ENCODE peak calls at places on chromosome 16, in nine cellular contexts. One of them, this sample, is unnamed. For H3K36me3, the result is how much of the 10 kb centered on the place peaks cover.

GRCh38 chr16:74999208-74999682 is 421 bp downstream of the ZNRF1 start:
- DNase-seq in left ventricle myocardium inferior: peak
- DNase-seq in stomach: no peak
- DNase-seq in heart left ventricle: peak
- DNase-seq in naive thymus-derived CD4-positive, alpha-beta T cell: peak
- DNase-seq in psoas muscle: peak
- DNase-seq in GM23338: peak
- DNase-seq in uterus: no peak
- DNase-seq in effector memory CD4-positive, alpha-beta T cell: peak
- DNase-seq in this sample: peak

GRCh38 chr16:15911198-15911597 is 22.8 kb upstream of the CEP20 start:
- DNase-seq in GM23338: no peak
- DNase-seq in heart left ventricle: no peak
- DNase-seq in uterus: no peak
- DNase-seq in naive thymus-derived CD4-positive, alpha-beta T cell: no peak
- DNase-seq in left ventricle myocardium inferior: no peak
- DNase-seq in psoas muscle: no peak
- DNase-seq in stomach: no peak
- DNase-seq in effector memory CD4-positive, alpha-beta T cell: no peak
- DNase-seq in this sample: no peak

GRCh38 chr16:76854234-76854633 is 336.8 kb upstream of the MON1B start:
- DNase-seq in uterus: no peak
- DNase-seq in stomach: no peak
- DNase-seq in left ventricle myocardium inferior: no peak
- DNase-seq in heart left ventricle: no peak
- DNase-seq in psoas muscle: no peak
- DNase-seq in GM23338: peak
- DNase-seq in effector memory CD4-positive, alpha-beta T cell: no peak
- DNase-seq in naive thymus-derived CD4-positive, alpha-beta T cell: no peak
- DNase-seq in this sample: no peak

GRCh38 chr16:17070882-17071592 is 399.7 kb downstream of the XYLT1 start:
- DNase-seq in left ventricle myocardium inferior: no peak
- DNase-seq in GM23338: peak
- DNase-seq in stomach: peak
- DNase-seq in effector memory CD4-positive, alpha-beta T cell: peak
- DNase-seq in uterus: peak
- DNase-seq in heart left ventricle: no peak
- DNase-seq in psoas muscle: no peak
- DNase-seq in naive thymus-derived CD4-positive, alpha-beta T cell: peak
- DNase-seq in this sample: peak

GRCh38 chr16:25493136-25493811 is 198.5 kb upstream of the HS3ST4 start:
- DNase-seq in psoas muscle: peak
- DNase-seq in naive thymus-derived CD4-positive, alpha-beta T cell: no peak
- DNase-seq in effector memory CD4-positive, alpha-beta T cell: no peak
- DNase-seq in stomach: no peak
- DNase-seq in left ventricle myocardium inferior: no peak
- DNase-seq in uterus: no peak
- DNase-seq in heart left ventricle: no peak
- DNase-seq in GM23338: no peak
- DNase-seq in this sample: no peak

GRCh38 chr16:87789437-87790277 is 23.9 kb upstream of the KLHDC4 start:
- DNase-seq in GM23338: no peak
- DNase-seq in naive thymus-derived CD4-positive, alpha-beta T cell: no peak
- DNase-seq in psoas muscle: no peak
- DNase-seq in stomach: peak
- DNase-seq in uterus: no peak
- DNase-seq in left ventricle myocardium inferior: no peak
- DNase-seq in heart left ventricle: no peak
- DNase-seq in effector memory CD4-positive, alpha-beta T cell: no peak
- DNase-seq in this sample: no peak

GRCh38 chr16:17083628-17084027 is 387.1 kb downstream of the XYLT1 start:
- DNase-seq in naive thymus-derived CD4-positive, alpha-beta T cell: no peak
- DNase-seq in stomach: no peak
- DNase-seq in effector memory CD4-positive, alpha-beta T cell: no peak
- DNase-seq in left ventricle myocardium inferior: no peak
- DNase-seq in uterus: no peak
- DNase-seq in GM23338: peak
- DNase-seq in heart left ventricle: no peak
- DNase-seq in psoas muscle: no peak
- DNase-seq in this sample: no peak

GRCh38 chr16:66728117-66728787 is 23.2 kb downstream of the DYNC1LI2 start:
- DNase-seq in stomach: peak
- DNase-seq in uterus: peak
- DNase-seq in heart left ventricle: peak
- DNase-seq in effector memory CD4-positive, alpha-beta T cell: no peak
- DNase-seq in naive thymus-derived CD4-positive, alpha-beta T cell: no peak
- DNase-seq in psoas muscle: no peak
- DNase-seq in GM23338: peak
- DNase-seq in left ventricle myocardium inferior: no peak
- DNase-seq in this sample: peak

GRCh38 chr16:57186630-57187507 is 740 bp downstream of the RSPRY1 start:
- DNase-seq in heart left ventricle: no peak
- DNase-seq in stomach: no peak
- DNase-seq in psoas muscle: no peak
- DNase-seq in GM23338: peak
- DNase-seq in left ventricle myocardium inferior: no peak
- DNase-seq in uterus: peak
- DNase-seq in naive thymus-derived CD4-positive, alpha-beta T cell: peak
- DNase-seq in effector memory CD4-positive, alpha-beta T cell: no peak
- DNase-seq in this sample: peak

GRCh38 chr16:60217787-60218186 is 1483.7 kb upstream of the GOT2 start:
- DNase-seq in uterus: no peak
- DNase-seq in GM23338: peak
- DNase-seq in heart left ventricle: no peak
- DNase-seq in stomach: no peak
- DNase-seq in psoas muscle: no peak
- DNase-seq in naive thymus-derived CD4-positive, alpha-beta T cell: no peak
- DNase-seq in effector memory CD4-positive, alpha-beta T cell: no peak
- DNase-seq in left ventricle myocardium inferior: no peak
- DNase-seq in this sample: no peak

GRCh38 chr16:3735541-3735940 is 18.2 kb upstream of the TRAP1 start:
- DNase-seq in effector memory CD4-positive, alpha-beta T cell: no peak
- DNase-seq in psoas muscle: no peak
- DNase-seq in left ventricle myocardium inferior: no peak
- DNase-seq in heart left ventricle: no peak
- DNase-seq in stomach: no peak
- DNase-seq in GM23338: no peak
- DNase-seq in uterus: no peak
- DNase-seq in naive thymus-derived CD4-positive, alpha-beta T cell: no peak
- DNase-seq in this sample: no peak

GRCh38 chr16:74431516-74431915 is 10.2 kb upstream of the CLEC18B start:
- DNase-seq in effector memory CD4-positive, alpha-beta T cell: no peak
- DNase-seq in left ventricle myocardium inferior: no peak
- DNase-seq in uterus: no peak
- DNase-seq in stomach: no peak
- DNase-seq in naive thymus-derived CD4-positive, alpha-beta T cell: no peak
- DNase-seq in GM23338: no peak
- DNase-seq in psoas muscle: no peak
- DNase-seq in heart left ventricle: no peak
- DNase-seq in this sample: no peak

GRCh38 chr16:48720266-48720665 is 110.3 kb upstream of the N4BP1 start:
- DNase-seq in effector memory CD4-positive, alpha-beta T cell: no peak
- DNase-seq in psoas muscle: no peak
- DNase-seq in GM23338: peak
- DNase-seq in uterus: no peak
- DNase-seq in naive thymus-derived CD4-positive, alpha-beta T cell: no peak
- DNase-seq in left ventricle myocardium inferior: no peak
- DNase-seq in heart left ventricle: no peak
- DNase-seq in stomach: no peak
- DNase-seq in this sample: no peak

GRCh38 chr16:58022601-58023371 is 2.8 kb upstream of the MMP15 start:
- DNase-seq in uterus: peak
- DNase-seq in GM23338: peak
- DNase-seq in left ventricle myocardium inferior: peak
- DNase-seq in naive thymus-derived CD4-positive, alpha-beta T cell: no peak
- DNase-seq in stomach: peak
- DNase-seq in psoas muscle: peak
- DNase-seq in heart left ventricle: peak
- DNase-seq in effector memory CD4-positive, alpha-beta T cell: no peak
- DNase-seq in this sample: no peak

GRCh38 chr16:75340715-75341500 is 89.5 kb upstream of the BCAR1 start:
- DNase-seq in GM23338: peak
- DNase-seq in naive thymus-derived CD4-positive, alpha-beta T cell: no peak
- DNase-seq in heart left ventricle: no peak
- DNase-seq in effector memory CD4-positive, alpha-beta T cell: no peak
- DNase-seq in stomach: no peak
- DNase-seq in uterus: no peak
- DNase-seq in left ventricle myocardium inferior: no peak
- DNase-seq in psoas muscle: no peak
- DNase-seq in this sample: no peak

GRCh38 chr16:72987480-72987901 is 60.4 kb downstream of the ZFHX3 start:
- DNase-seq in heart left ventricle: no peak
- DNase-seq in naive thymus-derived CD4-positive, alpha-beta T cell: no peak
- DNase-seq in left ventricle myocardium inferior: no peak
- DNase-seq in stomach: no peak
- DNase-seq in effector memory CD4-positive, alpha-beta T cell: no peak
- DNase-seq in psoas muscle: no peak
- DNase-seq in GM23338: no peak
- DNase-seq in uterus: no peak
- DNase-seq in this sample: no peak

DNA sequence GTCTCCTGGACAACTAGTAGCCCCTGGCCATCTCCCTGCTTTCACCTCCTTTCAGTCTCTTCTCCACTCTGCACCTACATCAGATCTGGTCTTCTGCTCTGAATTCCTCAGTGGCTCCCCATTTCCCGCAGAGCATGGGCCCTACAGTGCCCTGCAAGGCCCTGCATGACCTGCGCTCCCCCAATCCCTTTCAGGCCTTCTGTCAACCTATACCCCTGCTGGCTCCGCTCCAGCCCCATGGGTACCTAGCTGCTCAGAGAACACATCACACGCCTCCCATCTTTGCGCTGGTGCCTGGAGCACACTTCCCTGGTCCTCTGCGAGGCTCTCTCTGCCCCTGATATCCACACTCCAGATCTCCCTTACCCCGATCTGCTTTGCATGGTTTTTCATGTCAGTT is 145.2 kb downstream of the KATNIP start:
- DNase-seq in stomach: no peak
- DNase-seq in left ventricle myocardium inferior: no peak
- DNase-seq in heart left ventricle: no peak
- DNase-seq in GM23338: no peak
- DNase-seq in naive thymus-derived CD4-positive, alpha-beta T cell: no peak
- DNase-seq in uterus: no peak
- DNase-seq in psoas muscle: no peak
- DNase-seq in effector memory CD4-positive, alpha-beta T cell: no peak
- DNase-seq in this sample: no peak
- H3K27ac ChIP-seq in stomach: no peak
- H3K27ac ChIP-seq in left ventricle myocardium inferior: no peak
- H3K27ac ChIP-seq in heart left ventricle: no peak
- H3K27ac ChIP-seq in GM23338: no peak
- H3K27ac ChIP-seq in naive thymus-derived CD4-positive, alpha-beta T cell: no peak
- H3K27ac ChIP-seq in uterus: no peak
- H3K27ac ChIP-seq in psoas muscle: no peak
- H3K27ac ChIP-seq in effector memory CD4-positive, alpha-beta T cell: no peak
- H3K27ac ChIP-seq in this sample: no peak

DNA sequence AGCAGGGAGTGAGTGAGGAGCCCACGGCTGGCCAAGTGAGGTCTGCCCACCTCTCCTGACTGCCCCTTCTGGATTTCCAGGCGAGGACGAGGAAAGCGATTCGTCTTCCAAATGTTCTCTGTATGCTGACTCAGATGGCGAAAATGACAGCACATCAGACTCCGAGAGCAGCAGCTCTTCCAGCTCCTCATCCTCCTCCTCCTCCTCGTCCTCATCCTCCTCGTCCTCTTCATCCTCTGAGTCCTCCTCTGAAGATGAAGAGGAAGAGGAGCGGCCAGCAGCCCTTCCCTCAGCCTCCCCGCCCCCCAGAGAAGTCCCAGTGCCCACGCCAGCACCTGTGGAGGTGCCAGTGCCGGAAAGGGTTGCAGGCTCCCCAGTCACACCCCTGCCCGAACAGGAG is 13.7 kb upstream of the HSD3B7 start:
- DNase-seq in effector memory CD4-positive, alpha-beta T cell: no peak
- DNase-seq in left ventricle myocardium inferior: no peak
- DNase-seq in GM23338: no peak
- DNase-seq in stomach: no peak
- DNase-seq in heart left ventricle: no peak
- DNase-seq in naive thymus-derived CD4-positive, alpha-beta T cell: no peak
- DNase-seq in psoas muscle: no peak
- DNase-seq in uterus: no peak
- DNase-seq in this sample: no peak
- H3K36me3 ChIP-seq in effector memory CD4-positive, alpha-beta T cell: half or more
- H3K36me3 ChIP-seq in left ventricle myocardium inferior: half or more
- H3K36me3 ChIP-seq in GM23338: half or more
- H3K36me3 ChIP-seq in stomach: half or more
- H3K36me3 ChIP-seq in heart left ventricle: half or more
- H3K36me3 ChIP-seq in naive thymus-derived CD4-positive, alpha-beta T cell: under half
- H3K36me3 ChIP-seq in psoas muscle: under half
- H3K36me3 ChIP-seq in uterus: under half
- H3K36me3 ChIP-seq in this sample: half or more

DNA sequence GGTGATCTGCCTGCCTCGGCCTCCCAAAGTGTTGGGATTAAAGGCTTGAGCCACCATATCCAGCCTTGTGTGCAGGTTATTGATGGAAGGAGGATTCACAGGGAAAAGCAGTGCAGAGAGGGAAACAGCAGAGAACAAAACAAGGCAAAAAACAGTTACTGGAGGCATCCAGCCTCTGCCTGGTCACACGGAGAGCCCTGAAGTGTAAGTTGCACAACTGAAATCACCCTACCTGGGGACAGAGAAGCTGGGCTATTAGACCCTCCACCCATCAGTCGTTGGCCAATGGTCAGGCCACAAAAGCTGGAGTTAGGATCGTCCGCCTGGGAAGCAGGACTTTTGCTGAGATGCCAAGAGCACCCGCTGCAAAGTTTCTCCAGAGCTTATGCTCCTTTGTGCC is 57.9 kb upstream of the BCO1 start:
- DNase-seq in stomach: no peak
- DNase-seq in uterus: peak
- DNase-seq in psoas muscle: no peak
- DNase-seq in effector memory CD4-positive, alpha-beta T cell: no peak
- DNase-seq in naive thymus-derived CD4-positive, alpha-beta T cell: no peak
- DNase-seq in GM23338: no peak
- DNase-seq in heart left ventricle: no peak
- DNase-seq in left ventricle myocardium inferior: no peak
- DNase-seq in this sample: no peak
- H3K27ac ChIP-seq in stomach: peak
- H3K27ac ChIP-seq in uterus: peak
- H3K27ac ChIP-seq in psoas muscle: peak
- H3K27ac ChIP-seq in effector memory CD4-positive, alpha-beta T cell: no peak
- H3K27ac ChIP-seq in naive thymus-derived CD4-positive, alpha-beta T cell: no peak
- H3K27ac ChIP-seq in GM23338: peak
- H3K27ac ChIP-seq in heart left ventricle: peak
- H3K27ac ChIP-seq in left ventricle myocardium inferior: peak
- H3K27ac ChIP-seq in this sample: no peak

DNA sequence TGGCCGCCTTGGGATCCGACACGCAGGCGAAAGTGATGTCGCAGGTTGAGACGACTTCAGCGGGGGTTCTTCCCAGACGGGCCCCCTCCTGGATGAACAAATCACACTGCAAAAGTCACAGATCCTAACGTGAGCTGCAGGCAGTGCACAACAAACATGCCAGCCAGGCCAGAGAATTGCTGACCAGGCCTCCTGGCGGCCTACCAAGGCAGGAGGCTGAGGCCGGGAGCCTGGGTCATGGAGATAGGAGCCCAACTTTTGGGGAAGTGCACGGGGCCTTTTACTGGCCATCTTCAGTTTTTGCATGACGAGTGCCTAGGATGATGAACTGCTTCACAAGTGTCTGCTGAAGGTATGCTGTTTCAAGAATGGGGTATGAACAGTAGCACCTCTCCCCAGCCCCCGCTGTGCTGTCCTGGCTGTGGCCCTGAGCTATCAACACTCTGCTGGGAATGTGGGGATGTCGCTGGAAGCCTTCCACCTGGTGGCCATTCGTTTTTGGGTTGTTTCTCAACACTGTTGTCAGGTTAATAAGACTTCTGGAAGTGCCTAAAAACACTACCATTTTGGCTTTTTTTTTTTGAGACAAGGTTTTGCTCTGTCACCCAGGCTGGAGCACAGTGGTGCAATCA is 12.2 kb upstream of the ROGDI start:
- DNase-seq in stomach: no peak
- DNase-seq in heart left ventricle: peak
- DNase-seq in left ventricle myocardium inferior: no peak
- DNase-seq in psoas muscle: no peak
- DNase-seq in effector memory CD4-positive, alpha-beta T cell: no peak
- DNase-seq in GM23338: peak
- DNase-seq in naive thymus-derived CD4-positive, alpha-beta T cell: no peak
- DNase-seq in uterus: no peak
- DNase-seq in this sample: no peak
- H3K36me3 ChIP-seq in stomach: half or more
- H3K36me3 ChIP-seq in heart left ventricle: under half
- H3K36me3 ChIP-seq in left ventricle myocardium inferior: half or more
- H3K36me3 ChIP-seq in psoas muscle: under half
- H3K36me3 ChIP-seq in effector memory CD4-positive, alpha-beta T cell: half or more
- H3K36me3 ChIP-seq in GM23338: under half
- H3K36me3 ChIP-seq in naive thymus-derived CD4-positive, alpha-beta T cell: under half
- H3K36me3 ChIP-seq in uterus: under half
- H3K36me3 ChIP-seq in this sample: under half